ENCODE peak calls at places on chromosomes 7 and 10, in five cellular contexts. One of them, this sample, is unnamed.

GRCh38 chr7:69684955-69685631 is 86.8 kb downstream of the AUTS2 start:
- DNase-seq in GF-D8: no peak
- DNase-seq in GM12865: peak
- DNase-seq in type B pancreatic cell: no peak
- DNase-seq in NCI-H1092 treated with DMSO at 0.1 percent for 48 hours: no peak
- DNase-seq in this sample: no peak

GRCh38 chr7:47332213-47332612 is 249.7 kb downstream of the TNS3 start:
- DNase-seq in type B pancreatic cell: no peak
- DNase-seq in GM12865: no peak
- DNase-seq in GF-D8: no peak
- DNase-seq in NCI-H1092 treated with DMSO at 0.1 percent for 48 hours: no peak
- DNase-seq in this sample: no peak

GRCh38 chr10:84397735-84398144 is 69.4 kb downstream of the CCSER2 start:
- DNase-seq in GF-D8: no peak
- DNase-seq in type B pancreatic cell: no peak
- DNase-seq in GM12865: peak
- DNase-seq in NCI-H1092 treated with DMSO at 0.1 percent for 48 hours: no peak
- DNase-seq in this sample: no peak

GRCh38 chr7:95104739-95105138 is 197.3 kb downstream of the PPP1R9A start:
- DNase-seq in GF-D8: no peak
- DNase-seq in NCI-H1092 treated with DMSO at 0.1 percent for 48 hours: no peak
- DNase-seq in GM12865: no peak
- DNase-seq in type B pancreatic cell: no peak
- DNase-seq in this sample: no peak

GRCh38 chr10:70985824-70986336 is 97.5 kb upstream of the PCBD1 start:
- DNase-seq in type B pancreatic cell: no peak
- DNase-seq in GF-D8: no peak
- DNase-seq in NCI-H1092 treated with DMSO at 0.1 percent for 48 hours: no peak
- DNase-seq in GM12865: peak
- DNase-seq in this sample: no peak

GRCh38 chr7:101162551-101163280 is 2.7 kb downstream of the VGF start:
- DNase-seq in GF-D8: no peak
- DNase-seq in type B pancreatic cell: no peak
- DNase-seq in GM12865: peak
- DNase-seq in NCI-H1092 treated with DMSO at 0.1 percent for 48 hours: peak
- DNase-seq in this sample: peak

GRCh38 chr10:17787087-17787942 is 21.8 kb upstream of the MRC1 start:
- DNase-seq in GM12865: no peak
- DNase-seq in NCI-H1092 treated with DMSO at 0.1 percent for 48 hours: no peak
- DNase-seq in GF-D8: no peak
- DNase-seq in type B pancreatic cell: no peak
- DNase-seq in this sample: no peak

GRCh38 chr10:106795619-106796018 is 368.9 kb downstream of the SORCS1 start:
- DNase-seq in GM12865: peak
- DNase-seq in NCI-H1092 treated with DMSO at 0.1 percent for 48 hours: no peak
- DNase-seq in GF-D8: no peak
- DNase-seq in type B pancreatic cell: no peak
- DNase-seq in this sample: no peak

GRCh38 chr7:119377-120163 is 72.8 kb upstream of the FAM20C start:
- DNase-seq in type B pancreatic cell: no peak
- DNase-seq in GM12865: no peak
- DNase-seq in NCI-H1092 treated with DMSO at 0.1 percent for 48 hours: no peak
- DNase-seq in GF-D8: peak
- DNase-seq in this sample: peak